ENCODE peak calls at places on chromosomes 6 and 20, in four cellular contexts. R is mucosa of descending colon, V is OCI-LY7, I is choroid plexus epithelial cell. Q is an unnamed sample.

GRCh38 chr6:100891079-100891478 is 9.9 kb upstream of the ASCC3 start:
- DNase-seq in R (no peak), V (no peak), I (no peak), Q (no peak)

GRCh38 chr20:20820104-20820503 is 107.7 kb upstream of the RALGAPA2 start:
- DNase-seq in R (no peak), V (no peak), I (peak; percentile 7), Q (no peak)

GRCh38 chr20:8020314-8021079 is 936 bp upstream of the TMX4 start:
- DNase-seq in R (no peak), V (peak; percentile 82), I (no peak), Q (peak; percentile 74)

GRCh38 chr6:142440603-142441293 is 138.9 kb downstream of the ADGRG6 start:
- DNase-seq in R (no peak), V (no peak), I (peak; percentile 52), Q (no peak)

GRCh38 chr6:79946242-79946641 is 1.1 kb downstream of the ELOVL4 start:
- DNase-seq in R (no peak), V (peak; percentile 1), I (peak; percentile 54), Q (peak; percentile 43)

GRCh38 chr20:19711126-19711525 is 46.9 kb upstream of the RIN2 start:
- DNase-seq in R (no peak), V (no peak), I (no peak), Q (no peak)

GRCh38 chr20:45275327-45275726 is 21.0 kb upstream of the SLPI start:
- DNase-seq in R (no peak), V (no peak), I (no peak), Q (no peak)

GRCh38 chr20:43721429-43722152 is 5.2 kb downstream of the GTSF1L start:
- DNase-seq in R (no peak), V (peak; percentile 75), I (no peak), Q (no peak)

GRCh38 chr20:17531537-17532025 is 402 bp upstream of the BFSP1 start:
- DNase-seq in R (no peak), V (no peak), I (no peak), Q (no peak)

GRCh38 chr6:155341130-155341828 is 27.0 kb upstream of the TFB1M start:
- DNase-seq in R (no peak), V (no peak), I (peak; percentile 67), Q (no peak)

GRCh38 chr20:53635189-53635588 is 41.5 kb upstream of the ZNF217 start:
- DNase-seq in R (no peak), V (no peak), I (no peak), Q (no peak)

GRCh38 chr6:169885131-169885530 is 133.7 kb downstream of the ERMARD start:
- DNase-seq in R (no peak), V (no peak), I (no peak), Q (no peak)

GRCh38 chr6:105326838-105327745 is 75.8 kb downstream of the PREP start:
- DNase-seq in R (no peak), V (no peak), I (peak; percentile 40), Q (no peak)

GRCh38 chr20:17721802-17722486 is 22.2 kb downstream of the BANF2 start:
- DNase-seq in R (no peak), V (peak; percentile 25), I (peak; percentile 30), Q (no peak)

GRCh38 chr20:25622450-25623224 is 1.2 kb downstream of the NANP start:
- DNase-seq in R (no peak), V (no peak), I (peak; percentile 34), Q (no peak)

GRCh38 chr6:30238178-30238795 is 25.1 kb upstream of the TRIM26 start:
- DNase-seq in R (no peak), V (peak; percentile 61), I (peak; percentile 59), Q (no peak)

GRCh38 chr6:27237089-27237723 is 10.3 kb upstream of the PRSS16 start:
- DNase-seq in R (no peak), V (peak; percentile 6), I (peak; percentile 63), Q (peak; percentile 46)

GRCh38 chr20:35503841-35504460 is 25.5 kb downstream of the C20orf173 start:
- DNase-seq in R (no peak), V (no peak), I (peak; percentile 83), Q (no peak)

GRCh38 chr6:38378801-38379200 is 260.9 kb downstream of the BTBD9 start:
- DNase-seq in R (no peak), V (no peak), I (no peak), Q (no peak)

GRCh38 chr20:9103955-9104354 is 35.1 kb downstream of the PLCB4 start:
- DNase-seq in R (no peak), V (no peak), I (no peak), Q (no peak)

GRCh38 chr6:142761756-142762155 is 183.2 kb downstream of the HIVEP2 start:
- DNase-seq in R (no peak), V (peak; percentile 19), I (no peak), Q (no peak)

GRCh38 chr6:106527979-106528378 is 101.3 kb downstream of the RTN4IP1 start:
- DNase-seq in R (no peak), V (no peak), I (peak; percentile 91), Q (no peak)

GRCh38 chr6:125154184-125155135 is 887 bp downstream of the TPD52L1 start:
- DNase-seq in R (peak; percentile 57), V (peak; percentile 4), I (peak; percentile 11), Q (no peak)

GRCh38 chr6:13655700-13656099 is 40.6 kb downstream of the NOL7 start:
- DNase-seq in R (no peak), V (no peak), I (no peak), Q (no peak)

GRCh38 chr20:35269055-35269781 is 8.7 kb downstream of the MMP24OS start:
- DNase-seq in R (peak; percentile 75), V (peak; percentile 57), I (peak; percentile 76), Q (peak; percentile 28)

GRCh38 chr20:44050925-44051660 is 135.9 kb downstream of the JPH2 start:
- DNase-seq in R (peak; percentile 14), V (no peak), I (no peak), Q (no peak)

GRCh38 chr6:159462446-159462845 is 230.6 kb downstream of the SOD2 start:
- DNase-seq in R (no peak), V (peak; percentile 54), I (no peak), Q (no peak)

DNA sequence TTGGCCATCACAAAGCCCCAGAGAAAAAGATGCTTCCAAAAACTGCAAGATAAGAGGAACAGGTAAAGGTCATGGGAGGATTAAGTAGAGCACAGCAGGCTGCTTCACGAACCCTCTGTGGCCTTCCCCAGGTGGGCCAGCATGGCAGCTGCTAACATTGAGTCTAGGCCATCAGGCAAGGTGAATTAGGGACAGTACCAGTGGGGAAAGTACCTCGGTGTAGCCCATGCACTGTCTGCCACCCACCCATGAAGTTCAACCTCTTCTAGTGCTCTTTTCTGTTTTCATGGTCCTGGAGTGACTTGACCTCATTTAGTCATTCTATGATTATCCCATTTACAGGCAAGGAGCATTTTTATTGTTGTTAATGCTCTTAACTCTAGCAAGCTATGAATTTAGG is 108.6 kb upstream of the DUSP22 start:
- DNase-seq in R (no peak), V (peak; percentile 31), I (no peak), Q (no peak)
- H3K4me3 ChIP-seq in R (no peak overlapping the region), V (peak overlapping the region; percentile 39), I (no peak overlapping the region), Q (no peak overlapping the region)

GRCh38 chr20:64003970-64004725 is 23.2 kb downstream of the PRPF6 start:
- DNase-seq in R (no peak), V (no peak), I (no peak), Q (no peak)

GRCh38 chr20:64006490-64006889 is 25.6 kb downstream of the PRPF6 start:
- DNase-seq in R (no peak), V (no peak), I (no peak), Q (no peak)

GRCh38 chr20:64005394-64005793 is 24.5 kb downstream of the PRPF6 start:
- DNase-seq in R (no peak), V (no peak), I (peak; percentile 52), Q (no peak)

GRCh38 chr20:64009811-64010387 is 26.1 kb upstream of the C20orf204 start:
- DNase-seq in R (no peak), V (no peak), I (no peak), Q (no peak)

DNA sequence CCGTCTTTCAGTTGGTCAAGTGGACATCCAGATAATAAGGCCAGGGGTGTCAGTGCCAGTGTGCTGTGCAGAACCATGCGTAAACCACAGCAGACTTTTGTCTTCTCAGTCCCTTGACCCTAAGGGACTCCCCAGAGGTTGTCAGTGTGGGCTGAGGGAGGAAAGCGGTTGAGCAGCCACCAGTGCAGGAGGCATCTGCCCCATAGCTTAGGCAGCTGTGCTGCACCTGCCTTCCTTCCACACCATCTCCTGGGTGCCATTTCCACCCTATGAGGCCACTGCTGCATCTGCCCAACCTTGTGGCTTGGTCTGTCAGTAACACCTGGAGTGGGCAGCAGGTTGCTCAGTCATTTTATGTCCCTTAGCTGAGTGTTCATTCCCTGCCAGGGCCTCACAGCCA is 26.0 kb downstream of the PRPF6 start:
- DNase-seq in R (no peak), V (no peak), I (no peak), Q (no peak)
- H3K4me3 ChIP-seq in R (no peak overlapping the region), V (no peak overlapping the region), I (no peak overlapping the region), Q (no peak overlapping the region)

DNA sequence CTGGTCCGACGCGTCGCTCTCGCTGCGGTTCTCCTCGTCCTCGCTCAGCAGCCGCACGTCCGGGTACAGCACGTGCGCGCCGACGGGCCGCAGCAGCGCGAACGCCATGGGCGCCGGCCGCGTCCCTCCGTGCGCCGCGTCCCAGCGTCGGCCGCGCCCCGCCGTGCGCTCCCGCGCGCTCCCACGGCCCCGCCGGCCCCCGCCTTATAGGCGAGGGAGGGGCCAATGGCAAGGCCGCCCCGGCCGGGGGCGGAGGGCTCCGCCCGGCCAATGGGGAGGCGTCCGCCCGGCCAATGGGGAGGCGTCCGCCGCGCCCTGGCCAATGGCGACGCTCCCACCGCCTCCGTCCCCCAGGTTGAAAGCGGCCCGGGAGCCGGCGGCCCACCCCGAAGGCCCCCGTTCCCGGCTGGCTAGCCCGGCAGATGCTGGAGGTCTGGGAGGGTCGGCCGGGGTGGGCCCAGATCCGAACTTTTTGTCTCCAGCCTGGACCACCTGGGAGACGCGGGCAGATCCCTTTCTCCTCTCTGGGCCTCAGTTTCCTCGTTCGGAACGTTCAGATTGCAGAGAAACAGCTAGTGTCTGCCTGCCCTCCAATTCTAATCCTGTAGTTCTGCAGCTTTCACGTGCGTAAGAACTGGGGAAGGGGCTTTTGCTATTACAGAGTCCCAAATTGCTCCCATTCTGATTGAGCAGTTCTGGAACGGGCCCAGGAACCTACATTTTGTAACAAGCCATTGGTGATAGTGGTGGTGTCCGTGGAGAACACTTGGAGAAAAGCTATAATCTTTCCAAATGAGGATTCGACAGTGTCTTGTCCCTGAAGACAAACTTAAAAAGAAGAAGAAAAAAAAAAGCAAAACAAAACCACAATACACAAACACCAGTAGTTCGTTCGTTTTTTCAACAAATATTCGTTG is at the start of gene TCF15:
- DNase-seq in R (no peak), V (no peak), I (peak; percentile 12), Q (no peak)
- H3K4me3 ChIP-seq in R (no peak within 1 kb of the TSS), V (no peak within 1 kb of the TSS), I (no peak within 1 kb of the TSS), Q (no peak within 1 kb of the TSS)

GRCh38 chr6:48610846-48611245 is 499.8 kb upstream of the PTCHD4 start:
- DNase-seq in R (no peak), V (no peak), I (peak; percentile 57), Q (no peak)

GRCh38 chr6:48614326-48614725 is 503.3 kb upstream of the PTCHD4 start:
- DNase-seq in R (no peak), V (no peak), I (no peak), Q (no peak)

GRCh38 chr6:48611332-48611731 is 500.3 kb upstream of the PTCHD4 start:
- DNase-seq in R (no peak), V (no peak), I (peak; percentile 52), Q (no peak)

GRCh38 chr6:48613221-48613949 is 502.4 kb upstream of the PTCHD4 start:
- DNase-seq in R (no peak), V (no peak), I (peak; percentile 33), Q (no peak)

DNA sequence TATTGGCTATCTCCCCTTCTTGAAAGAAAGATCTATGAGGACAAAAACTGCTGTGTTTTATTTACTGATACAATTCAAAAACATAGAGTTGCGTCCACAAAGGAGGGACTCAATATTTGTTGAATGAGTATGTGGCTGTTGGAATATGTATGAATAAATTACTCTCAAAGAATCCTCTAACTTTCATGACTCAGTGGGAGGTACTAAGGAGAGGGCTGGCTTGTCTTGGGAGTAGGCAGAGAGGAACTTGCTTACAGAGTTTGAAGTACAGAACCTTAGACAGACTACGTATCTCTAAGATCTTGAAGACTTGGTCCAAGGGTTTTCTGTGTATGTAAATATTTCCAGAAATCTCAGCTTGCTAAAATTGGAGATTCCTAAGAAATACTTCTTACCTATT is 504.0 kb upstream of the PTCHD4 start:
- DNase-seq in R (no peak), V (no peak), I (peak; percentile 36), Q (no peak)
- H3K4me3 ChIP-seq in R (no peak overlapping the region), V (no peak overlapping the region), I (no peak overlapping the region), Q (no peak overlapping the region)

Q was measured in CD4-positive, alpha-beta memory T cell.